ENCODE peak calls at places on chromosomes 1 and 21, in ten cellular contexts. G, N, R, H, B, J, C, Z, D and V are unnamed samples.

GRCh38 chr1:43659785-43660184 is 9.8 kb downstream of the KDM4A start:
- DNase-seq in H (no peak), C (no peak), B (no peak), Z (no peak), R (no peak), J (no peak), D (no peak), N (no peak), G (no peak), V (no peak)

GRCh38 chr1:163054056-163054706 is 15.0 kb upstream of the RGS4 start:
- DNase-seq in B (no peak), H (no peak), N (no peak), R (no peak), D (no peak), C (no peak), G (no peak), J (no peak), Z (no peak), V (no peak)

GRCh38 chr1:242011879-242012674 is 13.2 kb upstream of the MAP1LC3C start:
- DNase-seq in J (no peak), N (no peak), H (peak), C (no peak), Z (no peak), D (no peak), B (no peak), R (no peak), G (peak), V (no peak)

GRCh38 chr1:186099362-186100064 is 275.5 kb downstream of the TPR start:
- DNase-seq in J (no peak), B (no peak), D (no peak), G (no peak), C (no peak), H (peak), Z (no peak), N (no peak), R (no peak), V (no peak)

GRCh38 chr1:218426343-218426657 is 81.2 kb downstream of the TGFB2 start:
- DNase-seq in G (peak), N (no peak), Z (no peak), H (no peak), C (no peak), J (no peak), B (peak), R (no peak), D (no peak), V (peak)

GRCh38 chr1:24605534-24606295 is 37.4 kb upstream of the SRRM1 start:
- DNase-seq in R (no peak), G (no peak), H (no peak), N (no peak), J (no peak), Z (no peak), C (no peak), D (no peak), B (no peak), V (no peak)

GRCh38 chr1:147579532-147580199 is 38.4 kb downstream of the BCL9 start:
- DNase-seq in G (peak), J (no peak), N (peak), R (no peak), H (no peak), Z (no peak), B (peak), C (peak), D (no peak), V (no peak)

GRCh38 chr1:29236743-29236992 is 346 bp downstream of the PTPRU start:
- DNase-seq in D (no peak), C (no peak), N (no peak), J (no peak), H (no peak), Z (peak), R (no peak), B (no peak), G (no peak), V (no peak)

GRCh38 chr1:176605151-176605550 is 142.2 kb downstream of the PAPPA2 start:
- DNase-seq in H (no peak), J (no peak), B (no peak), R (no peak), Z (no peak), G (peak), C (no peak), N (no peak), D (no peak), V (no peak)

GRCh38 chr1:201603613-201604232 is 64.8 kb downstream of the NAV1 start:
- DNase-seq in G (peak), R (no peak), C (no peak), H (no peak), D (no peak), J (no peak), Z (no peak), N (no peak), B (no peak), V (peak)

GRCh38 chr1:941588-942383 is 17.3 kb downstream of the NOC2L start:
- DNase-seq in D (peak), C (peak), B (peak), N (peak), R (peak), Z (peak), H (peak), J (peak), G (peak), V (peak)

GRCh38 chr1:220894924-220895256 is 15.6 kb downstream of the HLX start:
- DNase-seq in R (no peak), H (no peak), D (no peak), N (no peak), B (no peak), C (no peak), Z (no peak), G (no peak), J (no peak), V (no peak)

GRCh38 chr1:8985915-8986813 is 40.1 kb downstream of the SLC2A7 start:
- DNase-seq in J (no peak), D (peak), G (peak), B (peak), Z (no peak), C (no peak), H (no peak), R (no peak), N (no peak), V (peak)

GRCh38 chr21:25578070-25578961 is 29.0 kb downstream of the MRPL39 start:
- DNase-seq in D (no peak), R (peak), C (no peak), H (peak), J (no peak), B (no peak), Z (peak), N (no peak), G (peak), V (no peak)

GRCh38 chr21:33901421-33902288 is 13.9 kb downstream of the ATP5PO start:
- DNase-seq in G (peak), R (no peak), Z (peak), C (no peak), J (no peak), B (peak), D (peak), N (no peak), H (peak), V (peak)

GRCh38 chr21:40901690-40902089 is 54.7 kb upstream of the DSCAM start:
- DNase-seq in Z (no peak), H (no peak), N (peak), C (no peak), J (no peak), D (no peak), G (no peak), R (no peak), B (no peak), V (no peak)

GRCh38 chr1:110594466-110595076 is 11.6 kb downstream of the KCNA2 start:
- DNase-seq in N (no peak), G (no peak), H (no peak), R (no peak), C (no peak), J (no peak), B (no peak), D (peak), Z (no peak), V (no peak)

GRCh38 chr1:48462716-48463285 is 9.2 kb downstream of the SPATA6 start:
- DNase-seq in C (no peak), R (no peak), Z (no peak), B (peak), J (no peak), D (no peak), G (peak), H (no peak), N (no peak), V (no peak)

GRCh38 chr1:160855181-160855981 is 7.3 kb downstream of the CD244 start:
- DNase-seq in J (no peak), C (no peak), R (no peak), B (no peak), G (no peak), D (no peak), N (no peak), H (no peak), Z (no peak), V (no peak)

GRCh38 chr1:234881893-234882771 is 246.5 kb downstream of the TOMM20 start:
- DNase-seq in Z (peak), J (no peak), G (no peak), R (no peak), D (no peak), H (no peak), C (no peak), N (no peak), B (no peak), V (no peak)

GRCh38 chr1:30820249-30820648 is 62.7 kb upstream of the LAPTM5 start:
- DNase-seq in Z (no peak), J (no peak), N (no peak), G (no peak), D (no peak), B (no peak), C (no peak), H (no peak), R (no peak), V (no peak)

GRCh38 chr1:35192056-35192852 is 691 bp downstream of the SFPQ start:
- DNase-seq in G (peak), Z (peak), N (peak), R (peak), H (peak), D (peak), C (peak), B (peak), J (peak), V (peak)

GRCh38 chr1:203069028-203069804 is 16.6 kb downstream of the MYOG start:
- DNase-seq in G (no peak), Z (peak), D (no peak), B (peak), N (no peak), J (no peak), C (no peak), R (no peak), H (peak), V (no peak)

GRCh38 chr1:179883040-179883501 is 986 bp downstream of the TOR1AIP1 start:
- DNase-seq in D (no peak), N (no peak), C (no peak), G (no peak), J (peak), R (no peak), B (no peak), H (no peak), Z (no peak), V (no peak)

GRCh38 chr1:219876798-219877209 is 51.6 kb downstream of the SLC30A10 start:
- DNase-seq in J (no peak), H (peak), N (no peak), R (no peak), G (no peak), D (no peak), Z (peak), C (no peak), B (peak), V (peak)

GRCh38 chr1:162144853-162145252 is 75.4 kb downstream of the NOS1AP start:
- DNase-seq in C (no peak), J (no peak), R (no peak), B (no peak), Z (no peak), D (no peak), H (no peak), G (no peak), N (no peak), V (no peak)

GRCh38 chr1:245673920-245674414 is 519.2 kb downstream of the KIF26B start:
- DNase-seq in H (peak), B (peak), Z (peak), G (peak), N (no peak), C (no peak), J (peak), D (no peak), R (no peak), V (no peak)

GRCh38 chr21:44749116-44749758 is 37.9 kb upstream of the TSPEAR start:
- DNase-seq in N (no peak), Z (no peak), C (no peak), R (no peak), G (no peak), J (no peak), H (no peak), D (no peak), B (no peak), V (no peak)